ENCODE peak calls at places on chromosomes 5 and 9, in seven cellular contexts. One of them, this sample, is unnamed.

GRCh38 chr9:108746864-108747263 is 108.9 kb downstream of the ACTL7B start:
- DNase-seq in heart left ventricle: no peak
- DNase-seq in astrocyte of the spinal cord: no peak
- DNase-seq in heart right ventricle: no peak
- DNase-seq in upper lobe of right lung: no peak
- DNase-seq in tibial artery: no peak
- DNase-seq in neuronal stem cell: no peak
- DNase-seq in this sample: no peak

GRCh38 chr5:159050408-159051091 is 49.2 kb downstream of the EBF1 start:
- DNase-seq in heart left ventricle: peak
- DNase-seq in astrocyte of the spinal cord: peak
- DNase-seq in heart right ventricle: peak
- DNase-seq in upper lobe of right lung: no peak
- DNase-seq in tibial artery: no peak
- DNase-seq in neuronal stem cell: no peak
- DNase-seq in this sample: no peak

GRCh38 chr9:129558551-129559505 is 62.1 kb downstream of the C9orf50 start:
- DNase-seq in heart left ventricle: no peak
- DNase-seq in astrocyte of the spinal cord: no peak
- DNase-seq in heart right ventricle: no peak
- DNase-seq in upper lobe of right lung: no peak
- DNase-seq in tibial artery: no peak
- DNase-seq in neuronal stem cell: no peak
- DNase-seq in this sample: no peak

GRCh38 chr5:32708949-32709348 is 2.2 kb upstream of the NPR3 start:
- DNase-seq in heart left ventricle: no peak
- DNase-seq in astrocyte of the spinal cord: no peak
- DNase-seq in heart right ventricle: no peak
- DNase-seq in upper lobe of right lung: no peak
- DNase-seq in tibial artery: no peak
- DNase-seq in neuronal stem cell: peak
- DNase-seq in this sample: no peak

GRCh38 chr9:132605387-132605786 is 23.0 kb downstream of the BARHL1 start:
- DNase-seq in heart left ventricle: no peak
- DNase-seq in astrocyte of the spinal cord: no peak
- DNase-seq in heart right ventricle: no peak
- DNase-seq in upper lobe of right lung: no peak
- DNase-seq in tibial artery: no peak
- DNase-seq in neuronal stem cell: no peak
- DNase-seq in this sample: no peak

GRCh38 chr5:138953370-138954256 is 78.5 kb upstream of the LRRTM2 start:
- DNase-seq in heart left ventricle: peak
- DNase-seq in astrocyte of the spinal cord: peak
- DNase-seq in heart right ventricle: peak
- DNase-seq in upper lobe of right lung: peak
- DNase-seq in tibial artery: peak
- DNase-seq in neuronal stem cell: no peak
- DNase-seq in this sample: no peak

GRCh38 chr9:129894106-129894823 is 59.0 kb downstream of the USP20 start:
- DNase-seq in heart left ventricle: no peak
- DNase-seq in astrocyte of the spinal cord: no peak
- DNase-seq in heart right ventricle: no peak
- DNase-seq in upper lobe of right lung: no peak
- DNase-seq in tibial artery: no peak
- DNase-seq in neuronal stem cell: no peak
- DNase-seq in this sample: no peak

GRCh38 chr9:81108391-81108790 is 581.0 kb downstream of the TLE1 start:
- DNase-seq in heart left ventricle: no peak
- DNase-seq in astrocyte of the spinal cord: peak
- DNase-seq in heart right ventricle: no peak
- DNase-seq in upper lobe of right lung: no peak
- DNase-seq in tibial artery: no peak
- DNase-seq in neuronal stem cell: no peak
- DNase-seq in this sample: no peak

GRCh38 chr9:129185402-129185801 is 7.3 kb upstream of the IER5L start:
- DNase-seq in heart left ventricle: no peak
- DNase-seq in astrocyte of the spinal cord: no peak
- DNase-seq in heart right ventricle: no peak
- DNase-seq in upper lobe of right lung: no peak
- DNase-seq in tibial artery: no peak
- DNase-seq in neuronal stem cell: no peak
- DNase-seq in this sample: no peak

GRCh38 chr5:2895876-2896275 is 144.4 kb upstream of the IRX2 start:
- DNase-seq in heart left ventricle: no peak
- DNase-seq in astrocyte of the spinal cord: no peak
- DNase-seq in heart right ventricle: no peak
- DNase-seq in upper lobe of right lung: peak
- DNase-seq in tibial artery: no peak
- DNase-seq in neuronal stem cell: no peak
- DNase-seq in this sample: no peak

GRCh38 chr9:61671276-61671973 is 481.6 kb downstream of the SPATA31A7 start:
- DNase-seq in heart left ventricle: no peak
- DNase-seq in astrocyte of the spinal cord: no peak
- DNase-seq in heart right ventricle: no peak
- DNase-seq in upper lobe of right lung: peak
- DNase-seq in tibial artery: no peak
- DNase-seq in neuronal stem cell: no peak
- DNase-seq in this sample: no peak

GRCh38 chr5:126562823-126563222 is 32.2 kb downstream of the ALDH7A1 start:
- DNase-seq in heart left ventricle: no peak
- DNase-seq in astrocyte of the spinal cord: no peak
- DNase-seq in heart right ventricle: no peak
- DNase-seq in upper lobe of right lung: no peak
- DNase-seq in tibial artery: no peak
- DNase-seq in neuronal stem cell: no peak
- DNase-seq in this sample: no peak

GRCh38 chr5:149550608-149551226 is 522 bp downstream of the CSNK1A1 start:
- DNase-seq in heart left ventricle: no peak
- DNase-seq in astrocyte of the spinal cord: no peak
- DNase-seq in heart right ventricle: no peak
- DNase-seq in upper lobe of right lung: no peak
- DNase-seq in tibial artery: no peak
- DNase-seq in neuronal stem cell: no peak
- DNase-seq in this sample: no peak

GRCh38 chr5:65126670-65127069 is 355.1 kb downstream of the ADAMTS6 start:
- DNase-seq in heart left ventricle: no peak
- DNase-seq in astrocyte of the spinal cord: peak
- DNase-seq in heart right ventricle: no peak
- DNase-seq in upper lobe of right lung: no peak
- DNase-seq in tibial artery: no peak
- DNase-seq in neuronal stem cell: no peak
- DNase-seq in this sample: no peak

GRCh38 chr5:177084175-177084574 is 2.5 kb upstream of the FGFR4 start:
- DNase-seq in heart left ventricle: no peak
- DNase-seq in astrocyte of the spinal cord: no peak
- DNase-seq in heart right ventricle: no peak
- DNase-seq in upper lobe of right lung: no peak
- DNase-seq in tibial artery: no peak
- DNase-seq in neuronal stem cell: no peak
- DNase-seq in this sample: no peak

GRCh38 chr5:64165500-64166200 is at the start of gene RNF180:
- DNase-seq in heart left ventricle: peak
- DNase-seq in astrocyte of the spinal cord: peak
- DNase-seq in heart right ventricle: peak
- DNase-seq in upper lobe of right lung: peak
- DNase-seq in tibial artery: peak
- DNase-seq in neuronal stem cell: peak
- DNase-seq in this sample: no peak

GRCh38 chr5:143698534-143698933 is 113.4 kb upstream of the HMHB1 start:
- DNase-seq in heart left ventricle: no peak
- DNase-seq in astrocyte of the spinal cord: no peak
- DNase-seq in heart right ventricle: no peak
- DNase-seq in upper lobe of right lung: no peak
- DNase-seq in tibial artery: no peak
- DNase-seq in neuronal stem cell: no peak
- DNase-seq in this sample: no peak

GRCh38 chr5:1368756-1369155 is 23.9 kb upstream of the CLPTM1L start:
- DNase-seq in heart left ventricle: no peak
- DNase-seq in astrocyte of the spinal cord: no peak
- DNase-seq in heart right ventricle: no peak
- DNase-seq in upper lobe of right lung: no peak
- DNase-seq in tibial artery: no peak
- DNase-seq in neuronal stem cell: no peak
- DNase-seq in this sample: no peak

GRCh38 chr9:125374443-125375309 is 113.0 kb downstream of the GAPVD1 start:
- DNase-seq in heart left ventricle: peak
- DNase-seq in astrocyte of the spinal cord: peak
- DNase-seq in heart right ventricle: peak
- DNase-seq in upper lobe of right lung: peak
- DNase-seq in tibial artery: peak
- DNase-seq in neuronal stem cell: peak
- DNase-seq in this sample: no peak
- H3K4me3 ChIP-seq in heart left ventricle: peak
- H3K4me3 ChIP-seq in astrocyte of the spinal cord: peak
- H3K4me3 ChIP-seq in heart right ventricle: peak
- H3K4me3 ChIP-seq in upper lobe of right lung: peak
- H3K4me3 ChIP-seq in tibial artery: peak
- H3K4me3 ChIP-seq in neuronal stem cell: peak
- H3K4me3 ChIP-seq in this sample: peak

GRCh38 chr5:173550641-173551040 is 65.8 kb downstream of the BOD1 start:
- DNase-seq in heart left ventricle: no peak
- DNase-seq in astrocyte of the spinal cord: no peak
- DNase-seq in heart right ventricle: no peak
- DNase-seq in upper lobe of right lung: no peak
- DNase-seq in tibial artery: no peak
- DNase-seq in neuronal stem cell: no peak
- DNase-seq in this sample: no peak
- H3K4me3 ChIP-seq in heart left ventricle: no peak
- H3K4me3 ChIP-seq in astrocyte of the spinal cord: no peak
- H3K4me3 ChIP-seq in heart right ventricle: no peak
- H3K4me3 ChIP-seq in upper lobe of right lung: no peak
- H3K4me3 ChIP-seq in tibial artery: no peak
- H3K4me3 ChIP-seq in neuronal stem cell: no peak
- H3K4me3 ChIP-seq in this sample: no peak

DNA sequence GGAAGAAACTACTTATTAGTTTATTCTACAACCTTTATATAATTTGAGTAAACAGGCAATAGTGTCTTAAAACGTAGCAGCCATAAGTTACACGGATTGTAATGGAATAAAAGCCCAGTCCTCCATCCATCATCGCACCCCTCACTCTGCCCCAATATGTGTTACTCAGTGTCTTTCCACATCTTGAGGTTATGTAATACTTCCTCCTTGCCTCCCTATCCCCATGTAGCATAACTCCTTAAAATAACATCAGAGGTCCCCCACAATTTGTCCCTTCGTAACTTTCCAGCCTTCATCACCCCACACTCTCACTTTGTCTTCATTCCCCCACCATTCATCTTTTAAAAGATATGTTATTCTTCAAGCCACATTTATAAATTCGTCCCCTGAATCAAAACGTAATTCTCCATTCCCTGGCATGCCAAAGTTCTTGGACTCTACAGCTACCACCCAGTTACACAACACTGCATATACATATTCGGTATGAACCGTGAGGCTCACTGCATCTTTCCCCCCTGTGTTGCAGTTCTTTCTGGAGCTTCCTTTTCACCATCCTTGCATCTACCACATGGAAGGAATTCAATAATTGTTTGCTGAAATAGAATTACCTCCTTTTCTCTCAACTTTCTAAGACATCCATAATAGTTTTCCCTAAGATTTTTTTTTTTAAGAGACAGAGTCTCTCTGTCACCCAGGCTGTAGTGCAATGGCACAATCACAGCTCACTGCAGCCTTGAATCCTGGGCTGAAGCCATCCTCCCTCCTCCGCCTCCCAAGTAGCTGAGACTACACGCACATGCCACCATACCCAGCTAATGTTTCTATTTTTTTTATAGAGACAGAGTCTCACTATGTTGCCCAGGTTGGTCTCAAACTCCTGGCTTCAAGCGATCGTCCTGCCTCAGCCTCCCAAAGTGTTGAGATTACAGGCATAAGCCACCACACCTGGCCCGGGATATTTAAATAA is 3.4 kb downstream of the LPAR1 start:
- DNase-seq in heart left ventricle: no peak
- DNase-seq in astrocyte of the spinal cord: no peak
- DNase-seq in heart right ventricle: no peak
- DNase-seq in upper lobe of right lung: no peak
- DNase-seq in tibial artery: no peak
- DNase-seq in neuronal stem cell: no peak
- DNase-seq in this sample: no peak
- H3K4me3 ChIP-seq in heart left ventricle: no peak
- H3K4me3 ChIP-seq in astrocyte of the spinal cord: no peak
- H3K4me3 ChIP-seq in heart right ventricle: no peak
- H3K4me3 ChIP-seq in upper lobe of right lung: no peak
- H3K4me3 ChIP-seq in tibial artery: no peak
- H3K4me3 ChIP-seq in neuronal stem cell: no peak
- H3K4me3 ChIP-seq in this sample: no peak

GRCh38 chr9:113464286-113464660 is 746 bp downstream of the RGS3 start:
- DNase-seq in heart left ventricle: no peak
- DNase-seq in astrocyte of the spinal cord: no peak
- DNase-seq in heart right ventricle: no peak
- DNase-seq in upper lobe of right lung: no peak
- DNase-seq in tibial artery: no peak
- DNase-seq in neuronal stem cell: no peak
- DNase-seq in this sample: no peak

GRCh38 chr9:113463418-113464285 is at the start of gene RGS3:
- DNase-seq in heart left ventricle: peak
- DNase-seq in astrocyte of the spinal cord: no peak
- DNase-seq in heart right ventricle: peak
- DNase-seq in upper lobe of right lung: peak
- DNase-seq in tibial artery: no peak
- DNase-seq in neuronal stem cell: peak
- DNase-seq in this sample: no peak

GRCh38 chr9:113467183-113467582 is 3.7 kb downstream of the RGS3 start:
- DNase-seq in heart left ventricle: no peak
- DNase-seq in astrocyte of the spinal cord: no peak
- DNase-seq in heart right ventricle: no peak
- DNase-seq in upper lobe of right lung: no peak
- DNase-seq in tibial artery: no peak
- DNase-seq in neuronal stem cell: no peak
- DNase-seq in this sample: no peak

GRCh38 chr9:113462781-113463286 is 693 bp upstream of the RGS3 start:
- DNase-seq in heart left ventricle: no peak
- DNase-seq in astrocyte of the spinal cord: no peak
- DNase-seq in heart right ventricle: no peak
- DNase-seq in upper lobe of right lung: no peak
- DNase-seq in tibial artery: no peak
- DNase-seq in neuronal stem cell: no peak
- DNase-seq in this sample: no peak

GRCh38 chr9:113464672-113465271 is 1.2 kb downstream of the RGS3 start:
- DNase-seq in heart left ventricle: no peak
- DNase-seq in astrocyte of the spinal cord: no peak
- DNase-seq in heart right ventricle: no peak
- DNase-seq in upper lobe of right lung: no peak
- DNase-seq in tibial artery: no peak
- DNase-seq in neuronal stem cell: no peak
- DNase-seq in this sample: no peak
- H3K4me3 ChIP-seq in heart left ventricle: peak
- H3K4me3 ChIP-seq in astrocyte of the spinal cord: no peak
- H3K4me3 ChIP-seq in heart right ventricle: peak
- H3K4me3 ChIP-seq in upper lobe of right lung: no peak
- H3K4me3 ChIP-seq in tibial artery: peak
- H3K4me3 ChIP-seq in neuronal stem cell: no peak
- H3K4me3 ChIP-seq in this sample: no peak

This sample was measured in esophagus squamous epithelium.